ENCODE peak calls at places on chromosomes 2 and 18, in four cellular contexts. One of them, this sample, is unnamed.

GRCh38 chr18:10188971-10189810 is 265.2 kb upstream of the APCDD1 start:
- DNase-seq in HepG2: no peak
- DNase-seq in K562: no peak
- DNase-seq in A549: no peak
- DNase-seq in this sample: no peak

GRCh38 chr18:60018801-60019462 is 119.1 kb downstream of the PMAIP1 start:
- DNase-seq in HepG2: no peak
- DNase-seq in K562: no peak
- DNase-seq in A549: no peak
- DNase-seq in this sample: no peak

GRCh38 chr2:121888189-121888557 is 132.7 kb downstream of the TSN start:
- DNase-seq in HepG2: peak; percentile 35
- DNase-seq in K562: peak; percentile 58
- DNase-seq in A549: peak; percentile 14
- DNase-seq in this sample: no peak

GRCh38 chr2:72934683-72935610 is 17.6 kb downstream of the EMX1 start:
- DNase-seq in HepG2: peak; percentile 73
- DNase-seq in K562: peak; percentile 75
- DNase-seq in A549: peak; percentile 60
- DNase-seq in this sample: no peak

GRCh38 chr2:158094487-158095092 is 7.1 kb upstream of the UPP2 start:
- DNase-seq in HepG2: peak; percentile 71
- DNase-seq in K562: no peak
- DNase-seq in A549: no peak
- DNase-seq in this sample: no peak

GRCh38 chr2:152627010-152627957 is 90.0 kb downstream of the PRPF40A start:
- DNase-seq in HepG2: no peak
- DNase-seq in K562: peak; percentile 38
- DNase-seq in A549: peak; percentile 14
- DNase-seq in this sample: no peak

GRCh38 chr2:171134624-171135230 is 26.0 kb downstream of the TLK1 start:
- DNase-seq in HepG2: no peak
- DNase-seq in K562: no peak
- DNase-seq in A549: no peak
- DNase-seq in this sample: no peak

GRCh38 chr2:173151671-173152398 is 76.2 kb downstream of the MAP3K20 start:
- DNase-seq in HepG2: no peak
- DNase-seq in K562: no peak
- DNase-seq in A549: no peak
- DNase-seq in this sample: no peak

GRCh38 chr2:27647289-27647688 is 16.1 kb downstream of the SUPT7L start:
- DNase-seq in HepG2: no peak
- DNase-seq in K562: no peak
- DNase-seq in A549: no peak
- DNase-seq in this sample: no peak

GRCh38 chr2:176584333-176584732 is 315.1 kb downstream of the MTX2 start:
- DNase-seq in HepG2: no peak
- DNase-seq in K562: no peak
- DNase-seq in A549: peak; percentile 8
- DNase-seq in this sample: no peak

GRCh38 chr2:159840620-159841019 is 42.6 kb upstream of the CD302 start:
- DNase-seq in HepG2: no peak
- DNase-seq in K562: no peak
- DNase-seq in A549: no peak
- DNase-seq in this sample: no peak

GRCh38 chr2:231378028-231378722 is 17.3 kb upstream of the B3GNT7 start:
- DNase-seq in HepG2: peak; percentile 67
- DNase-seq in K562: no peak
- DNase-seq in A549: no peak
- DNase-seq in this sample: no peak

GRCh38 chr2:123128951-123129350 is 896.1 kb upstream of the CNTNAP5 start:
- DNase-seq in HepG2: no peak
- DNase-seq in K562: no peak
- DNase-seq in A549: no peak
- DNase-seq in this sample: no peak

GRCh38 chr2:143000599-143000998 is 123.1 kb downstream of the KYNU start:
- DNase-seq in HepG2: no peak
- DNase-seq in K562: no peak
- DNase-seq in A549: no peak
- DNase-seq in this sample: no peak

GRCh38 chr2:66578067-66578852 is 143.3 kb downstream of the MEIS1 start:
- DNase-seq in HepG2: no peak
- DNase-seq in K562: no peak
- DNase-seq in A549: no peak
- DNase-seq in this sample: no peak

GRCh38 chr2:102765061-102765460 is 3.2 kb downstream of the TMEM182 start:
- DNase-seq in HepG2: no peak
- DNase-seq in K562: no peak
- DNase-seq in A549: no peak
- DNase-seq in this sample: no peak

GRCh38 chr2:239528883-239529282 is 128.1 kb upstream of the HDAC4 start:
- DNase-seq in HepG2: no peak
- DNase-seq in K562: no peak
- DNase-seq in A549: no peak
- DNase-seq in this sample: no peak

GRCh38 chr18:58943896-58944295 is 79.2 kb downstream of the ZNF532 start:
- DNase-seq in HepG2: no peak
- DNase-seq in K562: no peak
- DNase-seq in A549: no peak
- DNase-seq in this sample: no peak

GRCh38 chr2:221943078-221943810 is 355.6 kb downstream of the PAX3 start:
- DNase-seq in HepG2: no peak
- DNase-seq in K562: no peak
- DNase-seq in A549: no peak
- DNase-seq in this sample: no peak

GRCh38 chr2:173606619-173607305 is 252.1 kb downstream of the CDCA7 start:
- DNase-seq in HepG2: no peak
- DNase-seq in K562: no peak
- DNase-seq in A549: no peak
- DNase-seq in this sample: no peak

GRCh38 chr2:210503622-210504300 is 27.2 kb upstream of the LANCL1 start:
- DNase-seq in HepG2: no peak
- DNase-seq in K562: no peak
- DNase-seq in A549: no peak
- DNase-seq in this sample: no peak

GRCh38 chr2:102041351-102041750 is 49.6 kb downstream of the IL1R2 start:
- DNase-seq in HepG2: peak; percentile 65
- DNase-seq in K562: no peak
- DNase-seq in A549: no peak
- DNase-seq in this sample: no peak

GRCh38 chr2:135473567-135473966 is 57.5 kb downstream of the ZRANB3 start:
- DNase-seq in HepG2: peak; percentile 57
- DNase-seq in K562: peak; percentile 17
- DNase-seq in A549: peak; percentile 3
- DNase-seq in this sample: peak; percentile 5

DNA sequence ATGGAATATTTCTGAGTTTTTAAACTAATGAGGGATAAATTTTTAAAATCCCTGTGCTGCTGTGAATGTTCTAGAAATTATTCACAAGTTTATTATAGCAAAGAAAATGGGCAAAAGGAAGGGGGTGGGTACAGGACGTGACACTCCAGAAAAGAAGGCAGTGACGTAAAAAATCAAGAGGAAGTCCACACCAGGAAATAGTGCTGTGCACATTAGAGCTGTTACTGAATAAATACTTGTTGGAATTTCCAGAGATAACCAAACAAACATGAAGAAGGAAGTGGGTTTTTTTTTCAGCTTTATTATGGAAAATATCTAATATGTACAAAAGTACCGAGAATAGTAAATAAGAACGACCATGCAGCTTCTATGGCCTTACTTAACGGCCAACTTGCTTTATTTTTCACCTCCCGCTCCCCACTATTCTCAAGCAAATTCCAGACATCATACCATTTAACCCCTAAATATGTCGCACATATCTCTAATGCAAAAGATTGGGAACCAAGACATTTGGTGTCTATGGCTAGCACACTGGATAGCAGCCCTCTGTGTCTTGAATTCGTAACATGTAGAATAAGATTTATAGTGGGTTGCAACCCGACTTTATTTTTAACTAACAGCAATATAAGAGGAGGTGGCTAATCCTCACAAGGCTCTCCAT is 639 bp upstream of the NDUFV2 start:
- DNase-seq in HepG2: peak; percentile 67
- DNase-seq in K562: no peak
- DNase-seq in A549: peak; percentile 29
- DNase-seq in this sample: no peak
- TF ChIP-seq ESRRA in HepG2: no peak
- TF ChIP-seq ESRRA in K562: no peak
- TF ChIP-seq ESRRA in A549: no peak
- TF ChIP-seq ESRRA in this sample: no peak

GRCh38 chr2:46689993-46690392 is 210.6 kb downstream of the TMEM247 start:
- DNase-seq in HepG2: no peak
- DNase-seq in K562: no peak
- DNase-seq in A549: no peak
- DNase-seq in this sample: no peak

GRCh38 chr2:46683541-46683940 is 204.2 kb downstream of the TMEM247 start:
- DNase-seq in HepG2: no peak
- DNase-seq in K562: no peak
- DNase-seq in A549: no peak
- DNase-seq in this sample: no peak

GRCh38 chr2:46690825-46691224 is 211.5 kb downstream of the TMEM247 start:
- DNase-seq in HepG2: peak; percentile 42
- DNase-seq in K562: peak; percentile 29
- DNase-seq in A549: peak; percentile 51
- DNase-seq in this sample: no peak

GRCh38 chr2:46684661-46685060 is 205.3 kb downstream of the TMEM247 start:
- DNase-seq in HepG2: no peak
- DNase-seq in K562: no peak
- DNase-seq in A549: no peak
- DNase-seq in this sample: no peak

GRCh38 chr2:46686811-46687210 is 207.4 kb downstream of the TMEM247 start:
- DNase-seq in HepG2: no peak
- DNase-seq in K562: no peak
- DNase-seq in A549: no peak
- DNase-seq in this sample: no peak
- TF ChIP-seq BHLHE40 in HepG2: no peak
- TF ChIP-seq BHLHE40 in K562: no peak
- TF ChIP-seq BHLHE40 in A549: no peak
- TF ChIP-seq BHLHE40 in this sample: no peak

GRCh38 chr2:6832995-6833604 is 32.6 kb downstream of the CMPK2 start:
- DNase-seq in HepG2: no peak
- DNase-seq in K562: no peak
- DNase-seq in A549: no peak
- DNase-seq in this sample: no peak
- TF ChIP-seq ESRRA in HepG2: no peak
- TF ChIP-seq ESRRA in K562: no peak
- TF ChIP-seq ESRRA in A549: no peak
- TF ChIP-seq ESRRA in this sample: no peak

GRCh38 chr2:199946196-199946595 is 9.1 kb downstream of the TYW5 start:
- DNase-seq in HepG2: no peak
- DNase-seq in K562: no peak
- DNase-seq in A549: no peak
- DNase-seq in this sample: no peak

GRCh38 chr2:199950396-199950795 is 4.9 kb downstream of the TYW5 start:
- DNase-seq in HepG2: no peak
- DNase-seq in K562: no peak
- DNase-seq in A549: no peak
- DNase-seq in this sample: no peak

GRCh38 chr2:199943373-199943772 is 11.9 kb downstream of the TYW5 start:
- DNase-seq in HepG2: no peak
- DNase-seq in K562: no peak
- DNase-seq in A549: no peak
- DNase-seq in this sample: no peak

GRCh38 chr2:199951023-199951422 is 4.3 kb downstream of the TYW5 start:
- DNase-seq in HepG2: no peak
- DNase-seq in K562: no peak
- DNase-seq in A549: no peak
- DNase-seq in this sample: no peak

GRCh38 chr2:199946836-199947235 is 8.5 kb downstream of the TYW5 start:
- DNase-seq in HepG2: no peak
- DNase-seq in K562: no peak
- DNase-seq in A549: no peak
- DNase-seq in this sample: no peak
- TF ChIP-seq BHLHE40 in HepG2: no peak
- TF ChIP-seq BHLHE40 in K562: no peak
- TF ChIP-seq BHLHE40 in A549: no peak
- TF ChIP-seq BHLHE40 in this sample: no peak

GRCh38 chr2:71681626-71682025 is 228.3 kb downstream of the DYSF start:
- DNase-seq in HepG2: no peak
- DNase-seq in K562: no peak
- DNase-seq in A549: no peak
- DNase-seq in this sample: no peak

GRCh38 chr2:71680925-71681324 is 227.6 kb downstream of the DYSF start:
- DNase-seq in HepG2: no peak
- DNase-seq in K562: no peak
- DNase-seq in A549: no peak
- DNase-seq in this sample: no peak

GRCh38 chr2:71682341-71682740 is 229.0 kb downstream of the DYSF start:
- DNase-seq in HepG2: no peak
- DNase-seq in K562: no peak
- DNase-seq in A549: no peak
- DNase-seq in this sample: no peak

GRCh38 chr2:71679481-71679880 is 226.1 kb downstream of the DYSF start:
- DNase-seq in HepG2: no peak
- DNase-seq in K562: no peak
- DNase-seq in A549: no peak
- DNase-seq in this sample: no peak

DNA sequence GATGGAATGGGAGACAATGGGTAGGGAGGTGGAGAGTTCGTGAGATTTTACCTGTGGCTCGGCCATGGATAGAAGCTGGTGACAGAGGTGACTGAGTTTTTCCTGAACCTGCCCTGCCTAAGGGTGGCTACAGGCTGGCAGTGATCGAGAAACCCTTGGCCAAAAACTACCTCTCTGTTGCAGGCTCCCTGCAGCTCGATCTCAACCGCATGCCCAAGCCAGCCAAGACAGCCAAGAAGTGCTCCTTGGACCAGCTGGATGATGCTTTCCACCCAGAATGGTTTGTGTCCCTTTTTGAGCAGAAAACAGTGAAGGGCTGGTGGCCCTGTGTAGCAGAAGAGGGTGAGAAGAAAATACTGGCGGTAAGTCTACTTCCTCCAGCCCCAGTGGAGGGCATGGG is 225.5 kb downstream of the DYSF start:
- DNase-seq in HepG2: no peak
- DNase-seq in K562: no peak
- DNase-seq in A549: no peak
- DNase-seq in this sample: no peak
- TF ChIP-seq ESRRA in HepG2: no peak
- TF ChIP-seq ESRRA in K562: no peak
- TF ChIP-seq ESRRA in A549: no peak
- TF ChIP-seq ESRRA in this sample: no peak

GRCh38 chr2:8627692-8628085 is 54.2 kb upstream of the ID2 start:
- DNase-seq in HepG2: peak; percentile 65
- DNase-seq in K562: peak; percentile 29
- DNase-seq in A549: peak; percentile 58
- DNase-seq in this sample: no peak
- TF ChIP-seq BHLHE40 in HepG2: peak; percentile 44
- TF ChIP-seq BHLHE40 in K562: no peak
- TF ChIP-seq BHLHE40 in A549: no peak
- TF ChIP-seq BHLHE40 in this sample: no peak

GRCh38 chr2:212816267-212816666 is 277.7 kb upstream of the ERBB4 start:
- DNase-seq in HepG2: no peak
- DNase-seq in K562: no peak
- DNase-seq in A549: no peak
- DNase-seq in this sample: no peak
- TF ChIP-seq ESRRA in HepG2: no peak
- TF ChIP-seq ESRRA in K562: no peak
- TF ChIP-seq ESRRA in A549: no peak
- TF ChIP-seq ESRRA in this sample: no peak